ENCODE peak calls at places on chromosomes 3 and 15, in six cellular contexts. One of them, this sample, is unnamed.
A peak's percentile ranks its signal among the peaks of the same experiment; 100 is the strongest.

GRCh38 chr3:186192823-186193222 is 83.9 kb upstream of the ETV5 start:
- DNase-seq in GM13977: no peak
- DNase-seq in cardiac fibroblast: no peak
- DNase-seq in breast epithelium: no peak
- DNase-seq in pancreas: no peak
- DNase-seq in IMR-90: no peak
- DNase-seq in this sample: no peak

GRCh38 chr3:131174752-131175151 is 148.1 kb downstream of the NEK11 start:
- DNase-seq in GM13977: peak; percentile 17
- DNase-seq in cardiac fibroblast: peak; percentile 20
- DNase-seq in breast epithelium: no peak
- DNase-seq in pancreas: no peak
- DNase-seq in IMR-90: no peak
- DNase-seq in this sample: no peak

GRCh38 chr15:76235186-76235826 is 76.0 kb downstream of the ETFA start:
- DNase-seq in GM13977: no peak
- DNase-seq in cardiac fibroblast: peak; percentile 72
- DNase-seq in breast epithelium: no peak
- DNase-seq in pancreas: no peak
- DNase-seq in IMR-90: peak; percentile 53
- DNase-seq in this sample: peak; percentile 42

GRCh38 chr3:160473978-160474377 is 24.4 kb upstream of the TRIM59 start:
- DNase-seq in GM13977: no peak
- DNase-seq in cardiac fibroblast: peak; percentile 86
- DNase-seq in breast epithelium: no peak
- DNase-seq in pancreas: no peak
- DNase-seq in IMR-90: peak; percentile 97
- DNase-seq in this sample: no peak

GRCh38 chr3:14227866-14228265 is 49.2 kb downstream of the LSM3 start:
- DNase-seq in GM13977: no peak
- DNase-seq in cardiac fibroblast: no peak
- DNase-seq in breast epithelium: no peak
- DNase-seq in pancreas: no peak
- DNase-seq in IMR-90: peak; percentile 54
- DNase-seq in this sample: no peak

GRCh38 chr3:189726277-189726676 is 95.1 kb downstream of the TP63 start:
- DNase-seq in GM13977: no peak
- DNase-seq in cardiac fibroblast: no peak
- DNase-seq in breast epithelium: no peak
- DNase-seq in pancreas: no peak
- DNase-seq in IMR-90: peak; percentile 23
- DNase-seq in this sample: no peak

GRCh38 chr3:184257083-184257915 is 4.1 kb downstream of the CAMK2N2 start:
- DNase-seq in GM13977: no peak
- DNase-seq in cardiac fibroblast: no peak
- DNase-seq in breast epithelium: no peak
- DNase-seq in pancreas: no peak
- DNase-seq in IMR-90: no peak
- DNase-seq in this sample: no peak

GRCh38 chr3:16441306-16441898 is 72.1 kb downstream of the RFTN1 start:
- DNase-seq in GM13977: no peak
- DNase-seq in cardiac fibroblast: peak; percentile 48
- DNase-seq in breast epithelium: no peak
- DNase-seq in pancreas: no peak
- DNase-seq in IMR-90: peak; percentile 68
- DNase-seq in this sample: no peak

GRCh38 chr3:122606330-122606729 is 28.9 kb downstream of the PARP15 start:
- DNase-seq in GM13977: no peak
- DNase-seq in cardiac fibroblast: no peak
- DNase-seq in breast epithelium: no peak
- DNase-seq in pancreas: no peak
- DNase-seq in IMR-90: no peak
- DNase-seq in this sample: no peak

GRCh38 chr3:30342319-30343060 is 263.9 kb upstream of the TGFBR2 start:
- DNase-seq in GM13977: no peak
- DNase-seq in cardiac fibroblast: peak; percentile 92
- DNase-seq in breast epithelium: no peak
- DNase-seq in pancreas: no peak
- DNase-seq in IMR-90: peak; percentile 96
- DNase-seq in this sample: no peak

GRCh38 chr3:155154255-155154654 is 74.1 kb downstream of the MME start:
- DNase-seq in GM13977: no peak
- DNase-seq in cardiac fibroblast: no peak
- DNase-seq in breast epithelium: no peak
- DNase-seq in pancreas: no peak
- DNase-seq in IMR-90: peak; percentile 39
- DNase-seq in this sample: no peak

GRCh38 chr3:135911106-135911505 is 54.4 kb upstream of the PPP2R3A start:
- DNase-seq in GM13977: no peak
- DNase-seq in cardiac fibroblast: peak; percentile 5
- DNase-seq in breast epithelium: no peak
- DNase-seq in pancreas: no peak
- DNase-seq in IMR-90: peak; percentile 52
- DNase-seq in this sample: no peak

GRCh38 chr3:75650191-75650590 is 13.9 kb upstream of the FRG2C start:
- DNase-seq in GM13977: no peak
- DNase-seq in cardiac fibroblast: no peak
- DNase-seq in breast epithelium: no peak
- DNase-seq in pancreas: no peak
- DNase-seq in IMR-90: no peak
- DNase-seq in this sample: no peak

GRCh38 chr15:94671845-94672524 is 440.6 kb downstream of the MCTP2 start:
- DNase-seq in GM13977: no peak
- DNase-seq in cardiac fibroblast: peak; percentile 45
- DNase-seq in breast epithelium: no peak
- DNase-seq in pancreas: no peak
- DNase-seq in IMR-90: peak; percentile 6
- DNase-seq in this sample: no peak

GRCh38 chr15:48507416-48508065 is 138.0 kb downstream of the FBN1 start:
- DNase-seq in GM13977: peak; percentile 51
- DNase-seq in cardiac fibroblast: peak; percentile 81
- DNase-seq in breast epithelium: no peak
- DNase-seq in pancreas: no peak
- DNase-seq in IMR-90: peak; percentile 60
- DNase-seq in this sample: peak; percentile 42

GRCh38 chr3:30658328-30659052 is 52.1 kb downstream of the TGFBR2 start:
- DNase-seq in GM13977: no peak
- DNase-seq in cardiac fibroblast: peak; percentile 70
- DNase-seq in breast epithelium: no peak
- DNase-seq in pancreas: no peak
- DNase-seq in IMR-90: peak; percentile 79
- DNase-seq in this sample: no peak

GRCh38 chr15:66253643-66254363 is at the start of gene MEGF11:
- DNase-seq in GM13977: peak; percentile 58
- DNase-seq in cardiac fibroblast: peak; percentile 49
- DNase-seq in breast epithelium: no peak
- DNase-seq in pancreas: peak; percentile 73
- DNase-seq in IMR-90: peak; percentile 28
- DNase-seq in this sample: peak; percentile 36

GRCh38 chr3:16455001-16455400 is 58.5 kb downstream of the RFTN1 start:
- DNase-seq in GM13977: no peak
- DNase-seq in cardiac fibroblast: no peak
- DNase-seq in breast epithelium: no peak
- DNase-seq in pancreas: no peak
- DNase-seq in IMR-90: no peak
- DNase-seq in this sample: no peak

GRCh38 chr3:45554001-45554691 is 40.4 kb upstream of the LIMD1 start:
- DNase-seq in GM13977: peak; percentile 43
- DNase-seq in cardiac fibroblast: peak; percentile 49
- DNase-seq in breast epithelium: no peak
- DNase-seq in pancreas: no peak
- DNase-seq in IMR-90: peak; percentile 88
- DNase-seq in this sample: peak; percentile 67

GRCh38 chr15:67835349-67836133 is 4.3 kb downstream of the RNU6-1 start:
- DNase-seq in GM13977: peak; percentile 49
- DNase-seq in cardiac fibroblast: no peak
- DNase-seq in breast epithelium: no peak
- DNase-seq in pancreas: peak; percentile 62
- DNase-seq in IMR-90: no peak
- DNase-seq in this sample: no peak

GRCh38 chr15:64926661-64927060 is 15.0 kb downstream of the ANKDD1A start:
- DNase-seq in GM13977: no peak
- DNase-seq in cardiac fibroblast: no peak
- DNase-seq in breast epithelium: no peak
- DNase-seq in pancreas: no peak
- DNase-seq in IMR-90: no peak
- DNase-seq in this sample: no peak

GRCh38 chr15:62495670-62496328 is 330.7 kb upstream of the C2CD4B start:
- DNase-seq in GM13977: no peak
- DNase-seq in cardiac fibroblast: peak; percentile 90
- DNase-seq in breast epithelium: no peak
- DNase-seq in pancreas: no peak
- DNase-seq in IMR-90: peak; percentile 94
- DNase-seq in this sample: no peak

GRCh38 chr15:47119349-47119748 is 598.0 kb upstream of the SEMA6D start:
- DNase-seq in GM13977: no peak
- DNase-seq in cardiac fibroblast: no peak
- DNase-seq in breast epithelium: no peak
- DNase-seq in pancreas: no peak
- DNase-seq in IMR-90: no peak
- DNase-seq in this sample: no peak

DNA sequence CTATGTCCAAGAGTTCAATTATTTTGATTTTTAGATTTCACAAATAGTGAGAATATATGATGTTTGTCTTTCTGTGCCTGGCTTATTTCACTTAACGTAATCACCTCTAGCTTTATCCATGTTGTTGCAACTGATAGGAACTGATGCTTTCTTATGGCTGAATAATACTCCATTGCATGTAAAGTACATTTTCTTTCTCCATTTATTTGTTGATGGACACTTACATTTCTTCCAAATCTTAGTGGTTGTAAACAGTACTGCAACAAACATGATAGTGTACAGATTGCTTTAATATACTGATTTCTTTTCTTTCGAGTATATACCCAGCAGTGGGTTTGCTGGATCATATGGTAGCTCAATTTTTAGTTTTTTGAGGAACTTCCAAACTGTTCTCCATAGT is 600.6 kb upstream of the SEMA6D start:
- DNase-seq in GM13977: no peak
- DNase-seq in cardiac fibroblast: no peak
- DNase-seq in breast epithelium: no peak
- DNase-seq in pancreas: no peak
- DNase-seq in IMR-90: no peak
- DNase-seq in this sample: no peak
- TF ChIP-seq CTCF in GM13977: no peak
- TF ChIP-seq CTCF in cardiac fibroblast: peak; percentile 6
- TF ChIP-seq CTCF in breast epithelium: no peak
- TF ChIP-seq CTCF in pancreas: peak; percentile 23
- TF ChIP-seq CTCF in IMR-90: no peak
- TF ChIP-seq CTCF in this sample: no peak

DNA sequence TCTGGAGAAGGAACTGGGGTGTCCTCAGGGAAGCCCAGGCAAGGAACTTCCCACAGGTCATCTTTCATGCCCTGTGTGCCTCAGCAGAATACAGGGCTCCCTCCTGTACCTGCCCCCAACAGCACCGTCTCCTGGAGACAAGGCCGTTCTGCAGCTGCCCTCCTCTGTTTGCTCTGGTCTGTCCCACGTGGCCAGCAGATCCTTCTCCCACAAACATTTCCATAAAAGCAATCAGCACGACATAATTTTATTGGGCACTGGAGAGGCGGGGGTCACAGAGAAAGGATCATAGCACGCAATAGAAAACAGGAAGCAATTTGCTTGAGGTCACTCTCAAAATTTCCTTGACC is 29.5 kb downstream of the STARD5 start:
- DNase-seq in GM13977: no peak
- DNase-seq in cardiac fibroblast: no peak
- DNase-seq in breast epithelium: no peak
- DNase-seq in pancreas: no peak
- DNase-seq in IMR-90: no peak
- DNase-seq in this sample: no peak
- TF ChIP-seq CTCF in GM13977: peak; percentile 58
- TF ChIP-seq CTCF in cardiac fibroblast: no peak
- TF ChIP-seq CTCF in breast epithelium: no peak
- TF ChIP-seq CTCF in pancreas: no peak
- TF ChIP-seq CTCF in IMR-90: no peak
- TF ChIP-seq CTCF in this sample: peak; percentile 39

GRCh38 chr3:69306239-69307185 is 79.4 kb downstream of the FRMD4B start:
- DNase-seq in GM13977: peak; percentile 50
- DNase-seq in cardiac fibroblast: peak; percentile 93
- DNase-seq in breast epithelium: peak; percentile 60
- DNase-seq in pancreas: no peak
- DNase-seq in IMR-90: peak; percentile 83
- DNase-seq in this sample: peak; percentile 67

GRCh38 chr3:69313251-69313650 is 72.6 kb downstream of the FRMD4B start:
- DNase-seq in GM13977: no peak
- DNase-seq in cardiac fibroblast: no peak
- DNase-seq in breast epithelium: no peak
- DNase-seq in pancreas: no peak
- DNase-seq in IMR-90: no peak
- DNase-seq in this sample: no peak

GRCh38 chr3:69304396-69304795 is 81.5 kb downstream of the FRMD4B start:
- DNase-seq in GM13977: no peak
- DNase-seq in cardiac fibroblast: no peak
- DNase-seq in breast epithelium: no peak
- DNase-seq in pancreas: no peak
- DNase-seq in IMR-90: no peak
- DNase-seq in this sample: no peak

GRCh38 chr3:69305011-69305410 is 80.9 kb downstream of the FRMD4B start:
- DNase-seq in GM13977: no peak
- DNase-seq in cardiac fibroblast: no peak
- DNase-seq in breast epithelium: no peak
- DNase-seq in pancreas: no peak
- DNase-seq in IMR-90: no peak
- DNase-seq in this sample: no peak

GRCh38 chr3:69309810-69310209 is 76.1 kb downstream of the FRMD4B start:
- DNase-seq in GM13977: no peak
- DNase-seq in cardiac fibroblast: peak; percentile 57
- DNase-seq in breast epithelium: no peak
- DNase-seq in pancreas: no peak
- DNase-seq in IMR-90: peak; percentile 26
- DNase-seq in this sample: no peak
- TF ChIP-seq CTCF in GM13977: peak; percentile 33
- TF ChIP-seq CTCF in cardiac fibroblast: peak; percentile 69
- TF ChIP-seq CTCF in breast epithelium: peak; percentile 10
- TF ChIP-seq CTCF in pancreas: peak; percentile 30
- TF ChIP-seq CTCF in IMR-90: peak; percentile 28
- TF ChIP-seq CTCF in this sample: no peak

GRCh38 chr15:41970456-41970855 is 1.9 kb downstream of the EHD4 start:
- DNase-seq in GM13977: no peak
- DNase-seq in cardiac fibroblast: no peak
- DNase-seq in breast epithelium: no peak
- DNase-seq in pancreas: peak; percentile 1
- DNase-seq in IMR-90: no peak
- DNase-seq in this sample: no peak

GRCh38 chr15:41969851-41970431 is 2.4 kb downstream of the EHD4 start:
- DNase-seq in GM13977: peak; percentile 61
- DNase-seq in cardiac fibroblast: no peak
- DNase-seq in breast epithelium: peak; percentile 31
- DNase-seq in pancreas: peak; percentile 11
- DNase-seq in IMR-90: no peak
- DNase-seq in this sample: no peak

GRCh38 chr15:41971089-41971892 is 1.1 kb downstream of the EHD4 start:
- DNase-seq in GM13977: peak; percentile 90
- DNase-seq in cardiac fibroblast: peak; percentile 66
- DNase-seq in breast epithelium: peak; percentile 63
- DNase-seq in pancreas: peak; percentile 76
- DNase-seq in IMR-90: peak; percentile 71
- DNase-seq in this sample: peak; percentile 83

GRCh38 chr15:41971893-41972340 is 440 bp downstream of the EHD4 start:
- DNase-seq in GM13977: peak; percentile 57
- DNase-seq in cardiac fibroblast: no peak
- DNase-seq in breast epithelium: no peak
- DNase-seq in pancreas: peak; percentile 79
- DNase-seq in IMR-90: no peak
- DNase-seq in this sample: peak; percentile 60

GRCh38 chr15:41972341-41973237 is at the start of gene EHD4:
- DNase-seq in GM13977: peak; percentile 97
- DNase-seq in cardiac fibroblast: peak; percentile 99
- DNase-seq in breast epithelium: peak; percentile 98
- DNase-seq in pancreas: peak; percentile 97
- DNase-seq in IMR-90: peak; percentile 99
- DNase-seq in this sample: peak; percentile 96
- TF ChIP-seq CTCF in GM13977: peak; percentile 47
- TF ChIP-seq CTCF in cardiac fibroblast: peak; percentile 21
- TF ChIP-seq CTCF in breast epithelium: no peak
- TF ChIP-seq CTCF in pancreas: peak; percentile 22
- TF ChIP-seq CTCF in IMR-90: peak; percentile 39
- TF ChIP-seq CTCF in this sample: peak; percentile 19